ENCODE peak calls at places on chromosomes 6 and 20, in four cellular contexts. B is CD8-positive, alpha-beta T cell; L is NCI-H2081; J is NCI-H774. D is an unnamed sample.
A peak's percentile ranks its signal among the peaks of the same experiment; 100 is the strongest.

GRCh38 chr6:124203812-124204167 is 400.1 kb downstream of the NKAIN2 start:
- DNase-seq in B (no peak), L (no peak), J (no peak), D (no peak)

GRCh38 chr20:37627060-37627766 is 66.6 kb upstream of the CTNNBL1 start:
- DNase-seq in B (no peak), L (no peak), J (no peak), D (no peak)

GRCh38 chr6:129497591-129498555 is 212.1 kb downstream of the ARHGAP18 start:
- DNase-seq in B (no peak), J (no peak), L (no peak), D (no peak)

GRCh38 chr20:63830821-63831593 is at the start of gene ZBTB46:
- DNase-seq in L (no peak), J (peak; percentile 43), B (no peak), D (peak; percentile 59)

GRCh38 chr6:84762220-84762940 is 2.0 kb downstream of the TBX18 start:
- DNase-seq in B (no peak), J (no peak), L (peak; percentile 43), D (peak; percentile 60)

GRCh38 chr20:25077610-25078169 is 4.3 kb downstream of the VSX1 start:
- DNase-seq in J (no peak), L (no peak), B (no peak), D (peak; percentile 40)

GRCh38 chr6:35360349-35361138 is 18.2 kb downstream of the PPARD start:
- DNase-seq in J (no peak), B (no peak), L (no peak), D (no peak)

GRCh38 chr6:20969551-20969950 is 435.3 kb downstream of the CDKAL1 start:
- DNase-seq in J (no peak), L (peak; percentile 54), B (no peak), D (no peak)

GRCh38 chr20:45248609-45249008 is 5.8 kb downstream of the SLPI start:
- DNase-seq in B (no peak), J (no peak), L (no peak), D (no peak)

GRCh38 chr6:157585274-157586087 is 204.5 kb downstream of the ZDHHC14 start:
- DNase-seq in J (no peak), L (no peak), B (no peak), D (no peak)

GRCh38 chr6:19380287-19380686 is 456.9 kb upstream of the ID4 start:
- DNase-seq in B (no peak), J (no peak), L (no peak), D (no peak)

GRCh38 chr6:170031684-170032121 is 259.2 kb downstream of the DLL1 start:
- DNase-seq in B (no peak), J (no peak), L (no peak), D (no peak)

GRCh38 chr6:47917202-47917601 is 135.4 kb downstream of the OPN5 start:
- DNase-seq in J (no peak), B (no peak), L (no peak), D (no peak)

GRCh38 chr20:24817351-24817750 is 131.7 kb upstream of the CST7 start:
- DNase-seq in B (no peak), J (no peak), L (no peak), D (no peak)

GRCh38 chr6:50708664-50709365 is 4.5 kb upstream of the TFAP2D start:
- DNase-seq in J (no peak), L (no peak), B (no peak), D (no peak)

GRCh38 chr6:30647039-30647801 is at the start of gene C6orf136:
- DNase-seq in L (peak; percentile 93), B (peak; percentile 88), J (peak; percentile 92), D (peak; percentile 80)

GRCh38 chr20:47156431-47156841 is 200.1 kb downstream of the ZMYND8 start:
- DNase-seq in L (no peak), J (no peak), B (no peak), D (no peak)

GRCh38 chr6:52284131-52284459 is 447 bp downstream of the MCM3 start:
- DNase-seq in J (peak; percentile 47), B (no peak), L (peak; percentile 26), D (peak; percentile 20)

GRCh38 chr6:34547921-34548644 is 8.0 kb downstream of the SPDEF start:
- DNase-seq in J (no peak), B (no peak), L (no peak), D (no peak)

GRCh38 chr6:163771180-163771579 is 356.7 kb downstream of the QKI start:
- DNase-seq in J (no peak), B (no peak), L (no peak), D (no peak)

GRCh38 chr20:9590189-9590588 is 75.8 kb downstream of the LAMP5 start:
- DNase-seq in L (no peak), B (no peak), J (peak; percentile 56), D (peak; percentile 16)

GRCh38 chr6:123940551-123940950 is 136.9 kb downstream of the NKAIN2 start:
- DNase-seq in J (no peak), L (no peak), B (no peak), D (no peak)

GRCh38 chr6:8930009-8930408 is 494.7 kb upstream of the SLC35B3 start:
- DNase-seq in B (no peak), J (no peak), L (no peak), D (no peak)

GRCh38 chr6:4345543-4345942 is 210.2 kb upstream of the ECI2 start:
- DNase-seq in B (no peak), L (no peak), J (no peak), D (no peak)

GRCh38 chr20:25025986-25026605 is 31.8 kb downstream of the ACSS1 start:
- DNase-seq in J (no peak), B (no peak), L (no peak), D (no peak)

GRCh38 chr6:169269180-169270076 is 15.8 kb upstream of the THBS2 start:
- DNase-seq in B (no peak), L (no peak), J (no peak), D (no peak)

GRCh38 chr6:7392402-7392801 is 2.8 kb downstream of the RIOK1 start:
- DNase-seq in J (no peak), B (no peak), L (no peak), D (no peak)

GRCh38 chr6:99822741-99823512 is 171.1 kb downstream of the MCHR2 start:
- DNase-seq in B (no peak), J (peak; percentile 78), L (peak; percentile 64), D (peak; percentile 23)

GRCh38 chr6:165769401-165769800 is 106.4 kb upstream of the PDE10A start:
- DNase-seq in L (no peak), J (no peak), B (no peak), D (no peak)

GRCh38 chr20:1927217-1927616 is 32.0 kb downstream of the SIRPA start:
- DNase-seq in J (no peak), B (no peak), L (no peak), D (no peak)

GRCh38 chr6:53728570-53729194 is 63.1 kb upstream of the KLHL31 start:
- DNase-seq in J (peak; percentile 45), L (peak; percentile 21), B (peak; percentile 37), D (peak; percentile 27)

GRCh38 chr6:150719099-150719767 is 119.5 kb downstream of the PLEKHG1 start:
- DNase-seq in L (no peak), J (no peak), B (no peak), D (no peak)

D was measured in SHP77.